ENCODE peak calls at places on chromosomes 16 and 17, in ten cellular contexts. L, F, M, K, G, P, O, R, U and H are unnamed samples. For H3K4me1 and H3K36me3, the result is how much of the 10 kb centered on the place peaks cover.

GRCh38 chr17:75475851-75476250 is 19.4 kb downstream of the TMEM94 start:
- DNase-seq in O (no peak), P (no peak), U (no peak), F (no peak), K (peak), M (no peak), G (no peak), R (no peak), L (no peak), H (no peak)

GRCh38 chr17:47703191-47703591 is 9.2 kb downstream of the TBKBP1 start:
- DNase-seq in M (no peak), G (no peak), F (no peak), K (peak), O (peak), L (peak), U (no peak), P (no peak), R (peak), H (no peak)

GRCh38 chr17:65158081-65158480 is 20.9 kb downstream of the RGS9 start:
- DNase-seq in P (no peak), O (no peak), R (no peak), M (no peak), U (no peak), G (no peak), L (no peak), K (no peak), F (no peak), H (no peak)

GRCh38 chr16:84839956-84840355 is 20.2 kb downstream of the CRISPLD2 start:
- DNase-seq in U (no peak), O (no peak), P (no peak), M (no peak), R (no peak), L (no peak), F (peak), G (no peak), K (no peak), H (no peak)

GRCh38 chr16:85207357-85207921 is 95.2 kb upstream of the CIBAR2 start:
- DNase-seq in G (no peak), O (no peak), M (no peak), K (no peak), L (peak), F (no peak), U (no peak), R (no peak), P (no peak), H (no peak)

GRCh38 chr17:45311762-45312476 is 4.9 kb downstream of the MAP3K14 start:
- DNase-seq in K (no peak), F (no peak), L (peak), M (peak), R (peak), U (peak), G (peak), O (peak), P (peak), H (no peak)

GRCh38 chr17:65785109-65785508 is 223.7 kb upstream of the AXIN2 start:
- DNase-seq in M (no peak), O (no peak), K (no peak), G (no peak), P (no peak), R (no peak), F (no peak), U (no peak), L (no peak), H (no peak)

GRCh38 chr17:39666601-39667261 is 1.5 kb upstream of the PNMT start:
- DNase-seq in G (no peak), O (no peak), P (no peak), F (no peak), L (peak), U (peak), K (no peak), M (no peak), R (no peak), H (no peak)

GRCh38 chr17:49850772-49851386 is 3.0 kb upstream of the TAC4 start:
- DNase-seq in K (no peak), F (no peak), U (no peak), O (no peak), R (no peak), M (peak), L (peak), G (no peak), P (no peak), H (no peak)

GRCh38 chr16:81786321-81786720 is 7.2 kb downstream of the PLCG2 start:
- DNase-seq in K (no peak), U (no peak), P (no peak), G (no peak), M (no peak), L (no peak), F (no peak), R (no peak), O (no peak), H (no peak)

GRCh38 chr16:53837421-53837820 is 133.5 kb downstream of the FTO start:
- DNase-seq in L (no peak), G (no peak), O (no peak), R (no peak), U (no peak), F (no peak), K (no peak), P (no peak), M (no peak), H (no peak)

GRCh38 chr17:39064374-39064773 is 87.1 kb downstream of the PLXDC1 start:
- DNase-seq in M (no peak), L (no peak), O (no peak), F (no peak), G (no peak), P (no peak), R (peak), K (no peak), U (no peak), H (no peak)

GRCh38 chr17:8176197-8176940 is at the start of gene TMEM107:
- DNase-seq in U (peak), R (peak), O (peak), L (peak), K (peak), G (peak), P (peak), M (peak), F (peak), H (no peak)

GRCh38 chr16:70805787-70806186 is 4.8 kb upstream of the VAC14 start:
- DNase-seq in M (no peak), P (no peak), F (no peak), R (no peak), K (no peak), G (no peak), U (no peak), O (no peak), L (no peak), H (no peak)

GRCh38 chr16:89906141-89907025 is 12.3 kb upstream of the MC1R start:
- DNase-seq in K (no peak), P (no peak), O (no peak), G (no peak), U (no peak), M (no peak), R (no peak), L (no peak), F (no peak), H (no peak)

GRCh38 chr16:84922351-84923135 is 88.8 kb downstream of the ZDHHC7 start:
- DNase-seq in F (no peak), K (peak), L (no peak), M (no peak), R (peak), O (no peak), U (peak), G (peak), P (no peak), H (no peak)

GRCh38 chr16:16052916-16053315 is 103.5 kb downstream of the ABCC1 start:
- DNase-seq in O (no peak), G (no peak), F (no peak), U (no peak), K (no peak), P (no peak), R (no peak), M (no peak), L (no peak), H (no peak)

GRCh38 chr17:41544497-41544896 is 16.4 kb upstream of the KRT19 start:
- DNase-seq in L (no peak), G (no peak), F (no peak), K (no peak), U (no peak), P (no peak), O (no peak), R (no peak), M (no peak), H (no peak)

GRCh38 chr16:28295213-28295612 is 2.9 kb downstream of the SBK1 start:
- DNase-seq in F (no peak), R (no peak), K (no peak), M (no peak), L (no peak), G (no peak), U (no peak), O (no peak), P (no peak), H (no peak)

GRCh38 chr17:75504347-75505151 is 10.8 kb downstream of the CASKIN2 start:
- DNase-seq in P (no peak), M (peak), R (peak), L (peak), K (no peak), G (peak), F (no peak), U (peak), O (peak), H (no peak)

GRCh38 chr16:50719401-50720337 is 22.2 kb upstream of the CYLD start:
- DNase-seq in R (no peak), F (no peak), K (no peak), M (no peak), U (no peak), O (no peak), P (no peak), L (no peak), G (peak), H (no peak)

GRCh38 chr16:55253987-55254386 is 70.0 kb upstream of the IRX6 start:
- DNase-seq in P (no peak), F (no peak), O (no peak), K (no peak), L (no peak), M (no peak), G (no peak), R (no peak), U (no peak), H (no peak)

GRCh38 chr16:10940501-10941079 is 1.7 kb downstream of the DEXI start:
- DNase-seq in K (peak), G (no peak), U (no peak), O (no peak), M (peak), P (no peak), L (peak), F (no peak), R (peak), H (no peak)

GRCh38 chr17:82384051-82384729 is 12.6 kb downstream of the UTS2R start:
- DNase-seq in P (no peak), U (no peak), G (no peak), L (no peak), M (no peak), F (no peak), R (no peak), O (no peak), K (no peak), H (no peak)

GRCh38 chr17:77098884-77099545 is 41.8 kb upstream of the SEC14L1 start:
- DNase-seq in U (no peak), L (no peak), P (no peak), O (no peak), F (no peak), R (no peak), M (no peak), G (peak), K (no peak), H (no peak)

GRCh38 chr17:57569860-57570259 is 175.2 kb downstream of the CCDC182 start:
- DNase-seq in O (no peak), L (no peak), U (no peak), P (no peak), M (no peak), F (no peak), R (no peak), G (no peak), K (no peak), H (no peak)

GRCh38 chr17:72587773-72588511 is 467.1 kb downstream of the SOX9 start:
- DNase-seq in U (no peak), O (no peak), R (no peak), G (no peak), P (no peak), L (no peak), F (no peak), K (no peak), M (peak), H (no peak)

GRCh38 chr16:12587170-12587569 is 216.5 kb downstream of the CPPED1 start:
- DNase-seq in U (no peak), P (no peak), O (no peak), G (no peak), M (no peak), F (no peak), L (no peak), R (no peak), K (no peak), H (no peak)

GRCh38 chr17:57774872-57775271 is 29.8 kb upstream of the CCDC182 start:
- DNase-seq in L (no peak), K (no peak), U (no peak), G (no peak), O (no peak), P (no peak), F (no peak), M (no peak), R (no peak), H (no peak)

GRCh38 chr17:17710355-17710727 is 29.1 kb downstream of the RAI1 start:
- DNase-seq in P (no peak), R (no peak), L (no peak), F (no peak), O (no peak), G (no peak), M (no peak), U (no peak), K (no peak), H (no peak)
- H3K4me1 ChIP-seq in P (under half), R (half or more), L (half or more), F (half or more), O (under half), G (under half), M (under half), U (half or more), K (under half), H (under half)

DNA sequence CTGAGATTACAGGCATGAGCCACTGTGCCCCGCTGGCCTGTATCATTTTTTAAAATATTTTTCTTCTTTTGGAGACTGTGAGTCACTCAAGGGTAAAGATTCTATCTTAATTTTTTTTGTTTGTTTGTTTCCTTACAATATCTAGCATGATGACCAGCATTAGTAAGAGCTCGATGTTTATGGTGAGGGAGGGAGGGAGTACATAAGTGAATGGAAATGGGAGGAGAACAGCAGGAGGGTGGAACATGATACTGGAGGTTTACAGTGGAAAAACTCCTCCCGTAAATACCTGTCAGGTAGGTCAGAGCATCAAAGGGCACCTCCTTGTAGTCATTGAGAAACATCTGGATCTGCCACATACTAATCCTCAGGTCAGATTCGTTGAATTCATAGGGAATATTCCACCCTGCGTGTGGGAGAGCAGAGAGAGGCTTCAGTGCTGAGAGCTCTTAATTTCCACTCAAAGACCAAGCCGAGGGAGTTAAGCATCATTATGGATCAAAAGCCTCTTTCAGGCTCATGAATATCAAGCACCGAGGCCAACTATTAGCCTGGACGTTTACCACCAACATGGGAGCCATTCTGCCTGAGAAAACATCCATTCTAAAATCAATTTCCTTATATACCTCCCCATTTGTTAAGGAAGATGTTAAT is 51.7 kb downstream of the LYRM1 start:
- DNase-seq in R (no peak), O (no peak), M (no peak), G (no peak), P (no peak), U (no peak), K (no peak), L (no peak), F (no peak), H (no peak)
- H3K27ac ChIP-seq in R (no peak), O (no peak), M (no peak), G (no peak), P (no peak), U (no peak), K (no peak), L (no peak), F (no peak), H (no peak)

DNA sequence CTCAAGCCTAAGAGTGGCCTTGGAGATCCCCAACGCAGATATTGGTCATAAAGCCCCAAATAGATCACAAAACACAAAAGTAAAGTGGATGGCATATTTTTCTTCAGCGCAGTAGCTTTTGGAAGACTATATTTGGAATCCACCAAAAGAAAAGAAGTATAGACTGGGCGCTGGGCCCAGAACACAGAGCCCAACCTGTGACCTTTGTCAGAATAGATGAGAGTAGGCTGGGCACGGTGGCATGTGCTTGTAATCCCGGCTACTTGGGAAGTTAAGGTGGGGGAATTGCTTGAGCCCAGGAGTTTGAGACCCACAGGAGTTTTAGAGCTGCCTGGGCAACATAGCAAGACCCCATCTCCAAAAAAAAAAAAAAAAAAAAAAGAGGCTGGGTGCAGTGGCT is 14.6 kb downstream of the SCIMP start:
- DNase-seq in F (no peak), P (no peak), U (no peak), G (no peak), L (peak), O (no peak), R (no peak), K (no peak), M (no peak), H (no peak)
- H3K36me3 ChIP-seq in F (under half), P (under half), U (under half), G (under half), L (under half), O (under half), R (under half), K (under half), M (under half), H (under half)

GRCh38 chr16:9124444-9124843 is 33.0 kb downstream of the HAPSTR1 start:
- DNase-seq in L (peak), R (no peak), M (no peak), O (no peak), F (no peak), G (no peak), K (no peak), P (no peak), U (no peak), H (no peak)
- H3K4me1 ChIP-seq in L (half or more), R (under half), M (under half), O (under half), F (under half), G (under half), K (under half), P (under half), U (half or more), H (under half)

GRCh38 chr17:28756025-28756804 is 12.4 kb downstream of the TRAF4 start:
- DNase-seq in K (no peak), P (no peak), L (peak), U (no peak), O (no peak), R (peak), G (no peak), M (no peak), F (no peak), H (no peak)

GRCh38 chr17:28760987-28761562 is 17.3 kb downstream of the TRAF4 start:
- DNase-seq in P (no peak), O (no peak), U (peak), M (no peak), F (no peak), G (peak), L (peak), R (peak), K (no peak), H (no peak)

GRCh38 chr17:28760561-28760960 is 16.8 kb downstream of the TRAF4 start:
- DNase-seq in G (no peak), R (no peak), M (no peak), L (no peak), F (no peak), K (no peak), P (no peak), U (no peak), O (no peak), H (no peak)

GRCh38 chr17:28759296-28759865 is 15.6 kb downstream of the TRAF4 start:
- DNase-seq in M (no peak), G (no peak), R (no peak), O (no peak), P (no peak), L (peak), F (no peak), U (no peak), K (no peak), H (no peak)

DNA sequence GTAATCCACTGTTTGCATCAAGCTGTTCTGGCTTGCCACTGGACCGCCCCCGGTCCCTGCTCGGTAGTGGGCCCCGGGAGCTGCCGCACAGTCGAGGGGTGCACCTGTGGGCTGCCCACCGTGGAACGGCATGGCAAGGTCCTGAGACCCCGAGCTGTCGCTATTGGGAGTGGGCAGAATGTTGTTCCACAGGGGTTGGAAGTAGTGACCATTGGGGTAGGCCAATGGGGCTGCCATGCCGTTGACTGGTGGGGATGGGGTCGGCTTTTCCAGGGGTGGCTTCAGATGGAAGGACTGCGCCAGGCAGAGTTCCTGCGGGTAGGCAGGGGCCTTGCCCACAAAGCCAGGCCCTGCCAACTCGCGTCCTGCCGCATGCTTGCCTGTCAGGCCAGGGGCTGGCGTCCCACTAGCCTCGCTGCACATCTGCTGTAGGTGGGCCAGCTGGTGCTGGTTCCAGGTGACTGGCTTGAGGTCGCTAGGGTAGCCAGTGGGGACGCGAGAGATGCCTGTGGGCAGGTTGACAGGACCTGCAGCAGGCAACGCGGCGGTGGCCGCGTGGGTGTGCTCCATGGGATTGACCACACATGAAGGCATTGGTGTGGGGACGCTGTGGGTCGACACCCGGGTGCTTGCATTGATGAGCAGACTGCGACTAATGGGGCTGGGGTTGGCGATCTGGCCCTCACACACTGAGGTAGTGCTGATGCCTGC is 14.8 kb downstream of the TRAF4 start:
- DNase-seq in L (peak), K (no peak), P (no peak), F (peak), M (no peak), O (no peak), G (no peak), U (no peak), R (peak), H (no peak)
- H3K27ac ChIP-seq in L (no peak), K (no peak), P (no peak), F (no peak), M (no peak), O (no peak), G (no peak), U (no peak), R (no peak), H (no peak)

GRCh38 chr17:18250708-18251107 is 7.8 kb downstream of the FLII start:
- DNase-seq in G (no peak), L (no peak), M (no peak), O (no peak), K (no peak), F (no peak), U (no peak), R (no peak), P (no peak), H (no peak)

GRCh38 chr17:18252160-18252559 is 6.4 kb downstream of the FLII start:
- DNase-seq in R (no peak), P (no peak), L (no peak), F (no peak), O (no peak), G (no peak), K (peak), U (no peak), M (no peak), H (no peak)

GRCh38 chr17:18250259-18250658 is 8.3 kb downstream of the FLII start:
- DNase-seq in L (no peak), O (no peak), K (no peak), F (no peak), G (peak), U (no peak), R (no peak), M (no peak), P (no peak), H (no peak)

GRCh38 chr17:18253187-18253884 is 5.2 kb downstream of the FLII start:
- DNase-seq in U (no peak), K (no peak), R (no peak), F (no peak), L (no peak), O (no peak), G (no peak), M (no peak), P (no peak), H (no peak)

GRCh38 chr17:18251204-18251603 is 7.3 kb downstream of the FLII start:
- DNase-seq in G (no peak), L (no peak), F (no peak), P (no peak), R (no peak), O (no peak), M (no peak), K (peak), U (no peak), H (no peak)
- H3K36me3 ChIP-seq in G (under half), L (under half), F (half or more), P (half or more), R (half or more), O (half or more), M (under half), K (under half), U (under half), H (under half)

GRCh38 chr16:86990451-86990850 is 326.7 kb downstream of the C16orf95 start:
- DNase-seq in L (no peak), P (no peak), G (no peak), R (no peak), F (no peak), U (no peak), K (no peak), O (no peak), M (no peak), H (no peak)
- H3K4me1 ChIP-seq in L (under half), P (under half), G (under half), R (under half), F (under half), U (under half), K (under half), O (under half), M (under half), H (under half)

GRCh38 chr17:1124238-1124699 is 55.5 kb downstream of the ABR start:
- DNase-seq in P (no peak), F (no peak), G (no peak), M (no peak), U (no peak), R (no peak), O (no peak), K (no peak), L (no peak), H (no peak)
- H3K27ac ChIP-seq in P (no peak), F (no peak), G (no peak), M (no peak), U (no peak), R (no peak), O (no peak), K (no peak), L (no peak), H (no peak)